ENCODE peak calls at places on chromosome 20, in nine cellular contexts. O is natural killer cell, D is H7, U is cerebellum, B is pancreas, X is AG08395, J is uterus, Z is Kasumi-1, I is GM10248. G is an unnamed sample.

GRCh38 chr20:53104889-53105288 is 132.7 kb downstream of the TSHZ2 start:
- DNase-seq in O (no peak), D (no peak), U (no peak), B (no peak), X (peak), J (no peak), Z (no peak), I (no peak), G (no peak)

GRCh38 chr20:53801609-53802370 is 208.2 kb upstream of the ZNF217 start:
- DNase-seq in O (no peak), D (no peak), U (no peak), B (no peak), X (no peak), J (no peak), Z (no peak), I (no peak), G (no peak)

GRCh38 chr20:63940472-63941266 is 15.5 kb downstream of the UCKL1 start:
- DNase-seq in O (no peak), D (no peak), U (no peak), B (peak), X (no peak), J (no peak), Z (no peak), I (no peak), G (no peak)

GRCh38 chr20:8507231-8507630 is 375.2 kb downstream of the PLCB1 start:
- DNase-seq in O (no peak), D (no peak), U (no peak), B (no peak), X (no peak), J (no peak), Z (no peak), I (no peak), G (no peak)

GRCh38 chr20:24111858-24112257 is 123.3 kb upstream of the GGTLC1 start:
- DNase-seq in O (no peak), D (no peak), U (no peak), B (no peak), X (no peak), J (no peak), Z (no peak), I (no peak), G (no peak)

GRCh38 chr20:44457016-44457415 is 18.7 kb upstream of the TTPAL start:
- DNase-seq in O (no peak), D (no peak), U (no peak), B (no peak), X (no peak), J (no peak), Z (no peak), I (no peak), G (no peak)

GRCh38 chr20:62356143-62356947 is 10.8 kb downstream of the LAMA5 start:
- DNase-seq in O (no peak), D (no peak), U (peak), B (no peak), X (no peak), J (no peak), Z (no peak), I (no peak), G (no peak)

GRCh38 chr20:22582386-22582959 is 1.9 kb downstream of the FOXA2 start:
- DNase-seq in O (no peak), D (peak), U (no peak), B (peak), X (no peak), J (no peak), Z (no peak), I (no peak), G (no peak)

GRCh38 chr20:51958099-51958498 is 155.8 kb upstream of the SALL4 start:
- DNase-seq in O (no peak), D (no peak), U (no peak), B (no peak), X (no peak), J (no peak), Z (no peak), I (no peak), G (no peak)

GRCh38 chr20:17889226-17889625 is 79.4 kb downstream of the SNX5 start:
- DNase-seq in O (no peak), D (no peak), U (no peak), B (no peak), X (no peak), J (no peak), Z (no peak), I (no peak), G (no peak)

GRCh38 chr20:20566523-20566922 is 145.9 kb downstream of the RALGAPA2 start:
- DNase-seq in O (no peak), D (no peak), U (no peak), B (no peak), X (no peak), J (no peak), Z (no peak), I (no peak), G (no peak)

GRCh38 chr20:56796345-56796744 is 167.2 kb downstream of the TFAP2C start:
- DNase-seq in O (no peak), D (no peak), U (no peak), B (no peak), X (no peak), J (no peak), Z (no peak), I (no peak), G (no peak)

GRCh38 chr20:62951896-62952372 is 575 bp upstream of the SLC17A9 start:
- DNase-seq in O (no peak), D (peak), U (no peak), B (no peak), X (no peak), J (no peak), Z (no peak), I (no peak), G (no peak)

GRCh38 chr20:7656662-7657061 is 283.6 kb downstream of the HAO1 start:
- DNase-seq in O (no peak), D (no peak), U (no peak), B (no peak), X (no peak), J (no peak), Z (no peak), I (no peak), G (no peak)

GRCh38 chr20:56760610-56761009 is 131.5 kb downstream of the TFAP2C start:
- DNase-seq in O (no peak), D (no peak), U (no peak), B (no peak), X (no peak), J (no peak), Z (no peak), I (no peak), G (no peak)

GRCh38 chr20:15895560-15896084 is 677.6 kb downstream of the KIF16B start:
- DNase-seq in O (no peak), D (no peak), U (no peak), B (no peak), X (no peak), J (no peak), Z (no peak), I (peak), G (no peak)

GRCh38 chr20:42734660-42735368 is 454.9 kb downstream of the PTPRT start:
- DNase-seq in O (no peak), D (no peak), U (no peak), B (no peak), X (no peak), J (no peak), Z (no peak), I (no peak), G (no peak)

GRCh38 chr20:59455392-59456341 is 148.7 kb upstream of the PHACTR3 start:
- DNase-seq in O (no peak), D (peak), U (peak), B (no peak), X (peak), J (no peak), Z (peak), I (no peak), G (no peak)

GRCh38 chr20:41172296-41173140 is 35.2 kb downstream of the PLCG1 start:
- DNase-seq in O (no peak), D (peak), U (no peak), B (peak), X (no peak), J (peak), Z (no peak), I (no peak), G (no peak)

GRCh38 chr20:24275946-24276705 is 193.3 kb upstream of the SYNDIG1 start:
- DNase-seq in O (no peak), D (no peak), U (no peak), B (no peak), X (no peak), J (no peak), Z (no peak), I (no peak), G (no peak)

GRCh38 chr20:59537991-59538390 is 66.3 kb upstream of the PHACTR3 start:
- DNase-seq in O (no peak), D (no peak), U (no peak), B (no peak), X (no peak), J (no peak), Z (no peak), I (no peak), G (no peak)

GRCh38 chr20:63115651-63116411 is 100.1 kb downstream of the YTHDF1 start:
- DNase-seq in O (no peak), D (no peak), U (no peak), B (no peak), X (no peak), J (no peak), Z (no peak), I (no peak), G (no peak)

GRCh38 chr20:44800398-44801046 is 9.8 kb downstream of the RIMS4 start:
- DNase-seq in O (no peak), D (peak), U (no peak), B (no peak), X (no peak), J (no peak), Z (peak), I (no peak), G (no peak)

GRCh38 chr20:34271961-34272360 is 30.7 kb downstream of the ASIP start:
- DNase-seq in O (no peak), D (no peak), U (no peak), B (no peak), X (peak), J (no peak), Z (no peak), I (no peak), G (no peak)

GRCh38 chr20:63913768-63914167 is 18.8 kb downstream of the DNAJC5 start:
- DNase-seq in O (no peak), D (no peak), U (no peak), B (no peak), X (no peak), J (no peak), Z (no peak), I (no peak), G (no peak)

GRCh38 chr20:33465536-33466302 is 22.2 kb upstream of the SNTA1 start:
- DNase-seq in O (no peak), D (no peak), U (no peak), B (no peak), X (no peak), J (no peak), Z (no peak), I (no peak), G (no peak)

GRCh38 chr20:9375221-9375681 is 139.1 kb upstream of the LAMP5 start:
- DNase-seq in O (no peak), D (no peak), U (no peak), B (no peak), X (no peak), J (no peak), Z (no peak), I (no peak), G (no peak)

GRCh38 chr20:58550661-58551060 is 35.5 kb upstream of the APCDD1L start:
- DNase-seq in O (no peak), D (peak), U (no peak), B (no peak), X (no peak), J (no peak), Z (no peak), I (no peak), G (no peak)

GRCh38 chr20:24971702-24972101 is 20.8 kb downstream of the APMAP start:
- DNase-seq in O (no peak), D (no peak), U (no peak), B (no peak), X (no peak), J (no peak), Z (no peak), I (no peak), G (no peak)

GRCh38 chr20:16312998-16313397 is 260.2 kb downstream of the KIF16B start:
- DNase-seq in O (no peak), D (no peak), U (no peak), B (no peak), X (no peak), J (no peak), Z (no peak), I (no peak), G (no peak)

GRCh38 chr20:19024296-19025035 is 188.0 kb upstream of the SLC24A3 start:
- DNase-seq in O (no peak), D (no peak), U (no peak), B (no peak), X (no peak), J (no peak), Z (no peak), I (no peak), G (no peak)

GRCh38 chr20:4814696-4815252 is 93.1 kb downstream of the PRND start:
- DNase-seq in O (no peak), D (no peak), U (no peak), B (peak), X (no peak), J (no peak), Z (peak), I (peak), G (peak)

GRCh38 chr20:48824830-48825550 is 2.8 kb downstream of the PREX1 start:
- DNase-seq in O (no peak), D (peak), U (no peak), B (no peak), X (no peak), J (no peak), Z (no peak), I (no peak), G (no peak)

GRCh38 chr20:38935285-38935684 is 9.1 kb downstream of the FAM83D start:
- DNase-seq in O (no peak), D (no peak), U (no peak), B (no peak), X (peak), J (no peak), Z (peak), I (no peak), G (no peak)

GRCh38 chr20:36491901-36492617 is 49.3 kb upstream of the MYL9 start:
- DNase-seq in O (peak), D (no peak), U (no peak), B (no peak), X (no peak), J (no peak), Z (peak), I (peak), G (peak)